ENCODE peak calls at places on chromosomes 16 and 17, in nine cellular contexts. E, U, M, Z, Y, C, O, N and G are unnamed samples. For H3K27me3, the result is how much of the 10 kb centered on the place peaks cover.

GRCh38 chr16:27598921-27599565 is 49.1 kb downstream of the KATNIP start:
- DNase-seq in E (no peak), U (no peak), M (no peak), Z (no peak), Y (no peak), C (no peak), O (no peak), N (no peak), G (no peak)

GRCh38 chr17:57279432-57279831 is 23.1 kb downstream of the MSI2 start:
- DNase-seq in E (no peak), U (no peak), M (no peak), Z (no peak), Y (no peak), C (no peak), O (no peak), N (no peak), G (no peak)

GRCh38 chr17:34706029-34706428 is 126.6 kb downstream of the TMEM132E start:
- DNase-seq in E (no peak), U (peak), M (no peak), Z (no peak), Y (peak), C (no peak), O (no peak), N (no peak), G (no peak)

GRCh38 chr17:82825540-82826124 is 14.2 kb downstream of the ZNF750 start:
- DNase-seq in E (no peak), U (no peak), M (no peak), Z (no peak), Y (no peak), C (no peak), O (no peak), N (no peak), G (no peak)

GRCh38 chr16:87344931-87345631 is 27.9 kb upstream of the C16orf95 start:
- DNase-seq in E (peak), U (no peak), M (peak), Z (no peak), Y (no peak), C (no peak), O (no peak), N (no peak), G (no peak)

GRCh38 chr17:44170499-44171201 is at the start of gene ASB16:
- DNase-seq in E (no peak), U (peak), M (no peak), Z (no peak), Y (no peak), C (no peak), O (no peak), N (no peak), G (no peak)

GRCh38 chr16:24713379-24713778 is 16.1 kb upstream of the TNRC6A start:
- DNase-seq in E (no peak), U (no peak), M (no peak), Z (no peak), Y (no peak), C (no peak), O (no peak), N (no peak), G (no peak)

GRCh38 chr16:85307552-85308364 is 195.5 kb upstream of the CIBAR2 start:
- DNase-seq in E (no peak), U (no peak), M (no peak), Z (no peak), Y (no peak), C (no peak), O (no peak), N (no peak), G (no peak)

GRCh38 chr16:1979271-1980025 is 1.8 kb downstream of the NOXO1 start:
- DNase-seq in E (no peak), U (peak), M (peak), Z (no peak), Y (no peak), C (no peak), O (no peak), N (no peak), G (no peak)

GRCh38 chr16:54284319-54284930 is 2.2 kb downstream of the IRX3 start:
- DNase-seq in E (no peak), U (no peak), M (peak), Z (no peak), Y (no peak), C (no peak), O (no peak), N (no peak), G (no peak)

GRCh38 chr17:35089846-35090193 is 26.3 kb upstream of the RFFL start:
- DNase-seq in E (peak), U (peak), M (peak), Z (no peak), Y (peak), C (no peak), O (peak), N (no peak), G (peak)

GRCh38 chr16:52914428-52914827 is 138.3 kb downstream of the CHD9NB start:
- DNase-seq in E (no peak), U (no peak), M (no peak), Z (no peak), Y (no peak), C (no peak), O (no peak), N (no peak), G (no peak)

GRCh38 chr17:61467416-61468262 is 15.4 kb downstream of the TBX4 start:
- DNase-seq in E (no peak), U (peak), M (peak), Z (no peak), Y (peak), C (peak), O (peak), N (no peak), G (peak)

GRCh38 chr17:79951361-79952264 is 84.1 kb downstream of the TBC1D16 start:
- DNase-seq in E (no peak), U (peak), M (peak), Z (no peak), Y (no peak), C (no peak), O (no peak), N (no peak), G (no peak)

GRCh38 chr16:4157376-4157825 is 41.2 kb upstream of the ADCY9 start:
- DNase-seq in E (no peak), U (no peak), M (peak), Z (no peak), Y (no peak), C (no peak), O (no peak), N (no peak), G (no peak)

GRCh38 chr16:73000020-73000906 is 47.7 kb downstream of the ZFHX3 start:
- DNase-seq in E (peak), U (peak), M (no peak), Z (no peak), Y (no peak), C (no peak), O (no peak), N (peak), G (no peak)

GRCh38 chr17:20234266-20234665 is 225.1 kb downstream of the SPECC1 start:
- DNase-seq in E (no peak), U (no peak), M (no peak), Z (no peak), Y (no peak), C (no peak), O (no peak), N (no peak), G (no peak)

GRCh38 chr17:67050066-67050465 is 5.7 kb downstream of the CACNG1 start:
- DNase-seq in E (no peak), U (no peak), M (no peak), Z (no peak), Y (no peak), C (no peak), O (no peak), N (no peak), G (peak)

GRCh38 chr17:17628388-17629008 is 37.0 kb upstream of the PEMT start:
- DNase-seq in E (no peak), U (no peak), M (peak), Z (no peak), Y (no peak), C (no peak), O (no peak), N (peak), G (peak)

GRCh38 chr17:78672880-78673371 is 95.7 kb upstream of the DNAH17 start:
- DNase-seq in E (no peak), U (no peak), M (peak), Z (no peak), Y (no peak), C (no peak), O (no peak), N (no peak), G (peak)

GRCh38 chr17:79495665-79496064 is 115.2 kb downstream of the RBFOX3 start:
- DNase-seq in E (no peak), U (no peak), M (no peak), Z (no peak), Y (no peak), C (no peak), O (no peak), N (no peak), G (no peak)

GRCh38 chr16:71429581-71429980 is 12.3 kb downstream of the TLE7 start:
- DNase-seq in E (no peak), U (no peak), M (no peak), Z (no peak), Y (no peak), C (no peak), O (no peak), N (no peak), G (no peak)

GRCh38 chr17:45129426-45129939 is 2.8 kb downstream of the PLCD3 start:
- DNase-seq in E (no peak), U (peak), M (no peak), Z (no peak), Y (no peak), C (no peak), O (no peak), N (peak), G (no peak)

GRCh38 chr16:56869513-56870270 is 4.7 kb downstream of the SLC12A3 start:
- DNase-seq in E (no peak), U (no peak), M (peak), Z (no peak), Y (peak), C (peak), O (no peak), N (no peak), G (no peak)

GRCh38 chr17:81034168-81034777 is 678 bp upstream of the BAIAP2 start:
- DNase-seq in E (no peak), U (no peak), M (no peak), Z (no peak), Y (no peak), C (no peak), O (no peak), N (no peak), G (no peak)

GRCh38 chr16:2698103-2698870 is 16.0 kb downstream of the KCTD5 start:
- DNase-seq in E (no peak), U (no peak), M (no peak), Z (no peak), Y (no peak), C (no peak), O (no peak), N (no peak), G (no peak)

GRCh38 chr16:65319621-65320231 is 197.9 kb upstream of the CDH11 start:
- DNase-seq in E (no peak), U (no peak), M (no peak), Z (no peak), Y (no peak), C (no peak), O (no peak), N (no peak), G (no peak)

GRCh38 chr16:85057212-85057889 is 29.8 kb downstream of the KIAA0513 start:
- DNase-seq in E (no peak), U (no peak), M (no peak), Z (no peak), Y (peak), C (peak), O (no peak), N (no peak), G (no peak)

GRCh38 chr17:31320231-31320630 is 1.2 kb downstream of the EVI2A start:
- DNase-seq in E (no peak), U (no peak), M (no peak), Z (no peak), Y (no peak), C (no peak), O (no peak), N (no peak), G (no peak)

GRCh38 chr16:29712770-29713169 is 33.0 kb downstream of the C16orf54 start:
- DNase-seq in E (no peak), U (no peak), M (no peak), Z (no peak), Y (peak), C (no peak), O (no peak), N (no peak), G (no peak)

GRCh38 chr16:29710227-29711219 is 31.5 kb downstream of the QPRT start:
- DNase-seq in E (peak), U (peak), M (peak), Z (no peak), Y (peak), C (peak), O (peak), N (no peak), G (peak)

GRCh38 chr16:29714396-29714795 is 31.4 kb downstream of the C16orf54 start:
- DNase-seq in E (no peak), U (no peak), M (no peak), Z (no peak), Y (no peak), C (no peak), O (no peak), N (no peak), G (no peak)

GRCh38 chr16:29705030-29705429 is 26.1 kb downstream of the QPRT start:
- DNase-seq in E (no peak), U (no peak), M (no peak), Z (no peak), Y (no peak), C (no peak), O (no peak), N (no peak), G (no peak)

DNA sequence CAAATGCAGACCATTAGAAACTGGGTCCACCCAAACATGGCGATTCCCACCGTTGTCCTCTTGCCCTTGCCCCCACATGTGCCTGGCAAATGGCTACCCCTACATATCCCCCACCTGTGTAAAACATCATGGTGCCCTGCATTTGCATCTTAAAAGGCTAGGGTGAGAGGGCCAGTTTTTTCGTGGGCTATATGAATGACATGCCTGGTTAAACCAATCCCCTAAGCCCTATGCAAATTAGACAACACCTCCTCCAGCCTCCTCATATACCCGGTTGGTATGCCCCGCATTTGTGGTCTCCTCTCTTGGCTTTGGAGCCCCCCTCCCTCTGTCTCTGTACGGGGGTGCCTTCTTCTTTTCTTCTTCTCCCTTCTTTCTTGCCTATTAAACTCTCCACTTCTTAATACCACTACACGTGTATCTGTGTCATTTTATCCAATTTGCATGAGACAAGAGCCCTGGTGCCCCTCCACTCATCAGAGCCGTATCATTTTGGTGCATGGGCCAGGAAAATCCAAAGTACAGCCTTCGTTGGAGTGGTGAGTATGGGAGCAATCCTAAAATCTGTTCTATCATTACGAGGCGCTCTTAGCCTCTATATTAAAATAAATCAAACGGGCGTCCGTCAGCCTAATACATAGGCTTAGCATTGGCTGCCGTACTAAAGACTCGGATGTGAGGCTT is 30.1 kb downstream of the QPRT start:
- DNase-seq in E (no peak), U (no peak), M (no peak), Z (no peak), Y (no peak), C (no peak), O (no peak), N (no peak), G (peak)
- TF ChIP-seq POLR2A in E (no peak), U (no peak), M (no peak), Z (no peak), Y (no peak), C (no peak), O (no peak), N (no peak), G (no peak)

GRCh38 chr17:4789951-4790704 is 1.4 kb downstream of the GLTPD2 start:
- DNase-seq in E (peak), U (peak), M (peak), Z (no peak), Y (peak), C (peak), O (peak), N (peak), G (peak)
- H3K27me3 ChIP-seq in E (under half), U (under half), M (under half), Z (under half), Y (under half), C (under half), O (under half), N (under half), G (under half)

DNA sequence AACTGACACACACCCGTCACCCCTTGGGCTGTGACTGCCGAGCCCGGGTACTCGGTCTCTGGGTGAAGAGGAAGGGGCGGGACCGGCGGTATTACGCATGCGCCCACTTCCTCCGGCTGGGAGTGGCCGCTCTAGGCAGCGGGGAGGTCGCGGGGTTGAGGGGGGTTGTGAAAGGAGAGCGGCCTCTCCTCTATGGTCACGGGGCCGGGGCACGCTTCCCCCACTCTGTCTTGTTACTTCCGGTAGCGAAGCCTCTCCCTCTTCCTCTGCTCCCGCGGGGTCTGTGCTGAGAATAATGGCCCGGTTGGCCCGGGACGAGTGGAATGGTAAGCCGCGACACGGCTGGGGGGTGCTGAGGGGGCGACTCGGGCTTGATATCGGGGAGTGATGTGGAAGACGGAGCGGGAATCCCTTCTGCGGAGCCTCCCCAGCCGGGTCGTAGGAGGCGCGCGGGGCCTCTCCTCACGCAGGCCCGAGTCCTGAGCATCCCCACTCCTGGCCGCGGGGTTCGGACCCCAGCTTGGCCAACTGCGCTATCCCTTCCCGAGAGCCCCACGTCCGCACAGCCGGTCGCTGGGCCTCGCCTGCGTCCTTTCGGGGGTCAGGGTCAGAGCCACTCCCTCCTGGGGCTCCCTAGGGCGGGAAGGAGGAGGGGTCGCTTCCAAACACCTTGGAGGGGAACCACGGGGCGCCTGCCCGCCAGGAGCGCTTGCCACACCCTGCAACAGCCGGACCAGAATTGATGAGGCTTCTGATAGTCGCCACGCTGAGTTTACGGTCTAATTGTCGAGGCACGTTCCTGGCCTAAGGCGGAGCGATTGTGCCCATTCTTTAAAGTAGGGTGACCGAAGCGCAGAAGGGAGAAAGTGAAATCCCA is at the start of gene BFAR:
- DNase-seq in E (peak), U (peak), M (peak), Z (no peak), Y (peak), C (peak), O (peak), N (peak), G (peak)
- TF ChIP-seq POLR2A in E (peak), U (peak), M (peak), Z (peak), Y (peak), C (no peak), O (peak), N (peak), G (no peak)

GRCh38 chr17:48745381-48746275 is 17.1 kb upstream of the HOXB13 start:
- DNase-seq in E (no peak), U (no peak), M (no peak), Z (no peak), Y (no peak), C (no peak), O (no peak), N (no peak), G (no peak)

GRCh38 chr17:48738803-48739526 is 10.4 kb upstream of the HOXB13 start:
- DNase-seq in E (no peak), U (no peak), M (no peak), Z (no peak), Y (no peak), C (no peak), O (no peak), N (no peak), G (no peak)

GRCh38 chr17:48738424-48738802 is 9.9 kb upstream of the HOXB13 start:
- DNase-seq in E (no peak), U (no peak), M (no peak), Z (no peak), Y (no peak), C (no peak), O (no peak), N (no peak), G (no peak)

GRCh38 chr17:48737330-48738043 is 8.9 kb upstream of the HOXB13 start:
- DNase-seq in E (no peak), U (no peak), M (no peak), Z (no peak), Y (no peak), C (no peak), O (no peak), N (no peak), G (no peak)

DNA sequence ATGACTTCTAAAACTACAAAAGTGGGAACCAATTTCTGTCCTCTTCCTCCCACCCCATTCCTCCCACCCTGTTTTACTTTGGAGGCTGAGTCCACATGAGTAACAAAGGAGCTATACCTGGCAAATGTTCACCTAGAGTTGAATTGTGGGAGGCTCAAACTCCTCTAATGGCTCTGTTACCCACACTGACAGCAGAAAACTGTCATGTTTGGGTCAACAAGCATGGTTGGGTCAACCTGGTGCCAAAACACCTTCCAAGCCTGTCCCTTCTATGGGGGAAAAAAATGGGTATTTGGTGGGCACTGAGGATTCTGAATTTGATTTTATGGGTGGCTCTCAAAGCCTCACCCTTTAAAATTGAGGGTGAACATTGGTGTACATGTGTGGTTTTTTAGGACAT is 12.0 kb upstream of the HOXB13 start:
- DNase-seq in E (no peak), U (no peak), M (no peak), Z (no peak), Y (no peak), C (no peak), O (no peak), N (no peak), G (no peak)
- H3K27me3 ChIP-seq in E (under half), U (under half), M (under half), Z (under half), Y (half or more), C (under half), O (half or more), N (half or more), G (under half)

GRCh38 chr17:8209909-8210760 is at the start of gene AURKB:
- DNase-seq in E (peak), U (peak), M (peak), Z (no peak), Y (peak), C (peak), O (peak), N (peak), G (peak)
- TF ChIP-seq POLR2A in E (no peak), U (no peak), M (no peak), Z (no peak), Y (peak), C (peak), O (peak), N (no peak), G (no peak)